ENCODE peak calls at places on chromosome 4, in eight cellular contexts. One of them, this sample, is unnamed.

GRCh38 chr4:1002131-1002630 is 9.0 kb upstream of the SLC26A1 start:
- DNase-seq in nephron progenitor cell: peak
- DNase-seq in NCI-H82: peak
- DNase-seq in M059J: no peak
- DNase-seq in activated CD8-positive, alpha-beta T cell treated with anti-CD3 and anti-CD28 coated beads, Interleukin-2, amount 10 ng/mL, durations not matched to agents 7 days and 5 days: no peak
- DNase-seq in AG20443: peak
- DNase-seq in AG04449: no peak
- DNase-seq in stimulated activated CD4-positive, alpha-beta T cell treated with anti-CD3 and anti-CD28 coated beads, TNF-alpha, amount 100 ng/mL, for 4 hours: no peak
- DNase-seq in this sample: no peak

GRCh38 chr4:28654618-28655017 is 1794.0 kb downstream of the STIM2 start:
- DNase-seq in stimulated activated CD4-positive, alpha-beta T cell treated with anti-CD3 and anti-CD28 coated beads, TNF-alpha, amount 100 ng/mL, for 4 hours: no peak
- DNase-seq in activated CD8-positive, alpha-beta T cell treated with anti-CD3 and anti-CD28 coated beads, Interleukin-2, amount 10 ng/mL, durations not matched to agents 7 days and 5 days: no peak
- DNase-seq in M059J: no peak
- DNase-seq in AG20443: no peak
- DNase-seq in AG04449: no peak
- DNase-seq in NCI-H82: no peak
- DNase-seq in nephron progenitor cell: no peak
- DNase-seq in this sample: no peak

GRCh38 chr4:82833696-82834313 is 35.2 kb upstream of the SCD5 start:
- DNase-seq in AG20443: peak
- DNase-seq in NCI-H82: no peak
- DNase-seq in nephron progenitor cell: no peak
- DNase-seq in stimulated activated CD4-positive, alpha-beta T cell treated with anti-CD3 and anti-CD28 coated beads, TNF-alpha, amount 100 ng/mL, for 4 hours: no peak
- DNase-seq in activated CD8-positive, alpha-beta T cell treated with anti-CD3 and anti-CD28 coated beads, Interleukin-2, amount 10 ng/mL, durations not matched to agents 7 days and 5 days: no peak
- DNase-seq in M059J: peak
- DNase-seq in AG04449: peak
- DNase-seq in this sample: peak

GRCh38 chr4:37805091-37805490 is 21.4 kb upstream of the PGM2 start:
- DNase-seq in NCI-H82: no peak
- DNase-seq in stimulated activated CD4-positive, alpha-beta T cell treated with anti-CD3 and anti-CD28 coated beads, TNF-alpha, amount 100 ng/mL, for 4 hours: no peak
- DNase-seq in AG04449: no peak
- DNase-seq in activated CD8-positive, alpha-beta T cell treated with anti-CD3 and anti-CD28 coated beads, Interleukin-2, amount 10 ng/mL, durations not matched to agents 7 days and 5 days: no peak
- DNase-seq in nephron progenitor cell: no peak
- DNase-seq in M059J: no peak
- DNase-seq in AG20443: no peak
- DNase-seq in this sample: no peak

GRCh38 chr4:48681856-48682255 is 98.2 kb downstream of the FRYL start:
- DNase-seq in AG04449: no peak
- DNase-seq in NCI-H82: no peak
- DNase-seq in nephron progenitor cell: no peak
- DNase-seq in AG20443: no peak
- DNase-seq in stimulated activated CD4-positive, alpha-beta T cell treated with anti-CD3 and anti-CD28 coated beads, TNF-alpha, amount 100 ng/mL, for 4 hours: no peak
- DNase-seq in activated CD8-positive, alpha-beta T cell treated with anti-CD3 and anti-CD28 coated beads, Interleukin-2, amount 10 ng/mL, durations not matched to agents 7 days and 5 days: peak
- DNase-seq in M059J: peak
- DNase-seq in this sample: peak

GRCh38 chr4:144647095-144647959 is 1.4 kb downstream of the HHIP start:
- DNase-seq in activated CD8-positive, alpha-beta T cell treated with anti-CD3 and anti-CD28 coated beads, Interleukin-2, amount 10 ng/mL, durations not matched to agents 7 days and 5 days: peak
- DNase-seq in M059J: peak
- DNase-seq in NCI-H82: peak
- DNase-seq in AG20443: peak
- DNase-seq in stimulated activated CD4-positive, alpha-beta T cell treated with anti-CD3 and anti-CD28 coated beads, TNF-alpha, amount 100 ng/mL, for 4 hours: no peak
- DNase-seq in nephron progenitor cell: peak
- DNase-seq in AG04449: no peak
- DNase-seq in this sample: no peak

GRCh38 chr4:138507527-138507926 is 265.4 kb upstream of the SLC7A11 start:
- DNase-seq in AG04449: peak
- DNase-seq in activated CD8-positive, alpha-beta T cell treated with anti-CD3 and anti-CD28 coated beads, Interleukin-2, amount 10 ng/mL, durations not matched to agents 7 days and 5 days: no peak
- DNase-seq in nephron progenitor cell: no peak
- DNase-seq in NCI-H82: no peak
- DNase-seq in M059J: no peak
- DNase-seq in stimulated activated CD4-positive, alpha-beta T cell treated with anti-CD3 and anti-CD28 coated beads, TNF-alpha, amount 100 ng/mL, for 4 hours: no peak
- DNase-seq in AG20443: peak
- DNase-seq in this sample: peak

GRCh38 chr4:101790521-101791188 is at the start of gene BANK1:
- DNase-seq in nephron progenitor cell: peak
- DNase-seq in AG20443: peak
- DNase-seq in stimulated activated CD4-positive, alpha-beta T cell treated with anti-CD3 and anti-CD28 coated beads, TNF-alpha, amount 100 ng/mL, for 4 hours: no peak
- DNase-seq in M059J: peak
- DNase-seq in activated CD8-positive, alpha-beta T cell treated with anti-CD3 and anti-CD28 coated beads, Interleukin-2, amount 10 ng/mL, durations not matched to agents 7 days and 5 days: peak
- DNase-seq in NCI-H82: no peak
- DNase-seq in AG04449: no peak
- DNase-seq in this sample: peak

GRCh38 chr4:7017446-7018048 is 25.6 kb upstream of the TADA2B start:
- DNase-seq in M059J: no peak
- DNase-seq in stimulated activated CD4-positive, alpha-beta T cell treated with anti-CD3 and anti-CD28 coated beads, TNF-alpha, amount 100 ng/mL, for 4 hours: no peak
- DNase-seq in AG20443: no peak
- DNase-seq in nephron progenitor cell: no peak
- DNase-seq in AG04449: no peak
- DNase-seq in activated CD8-positive, alpha-beta T cell treated with anti-CD3 and anti-CD28 coated beads, Interleukin-2, amount 10 ng/mL, durations not matched to agents 7 days and 5 days: no peak
- DNase-seq in NCI-H82: no peak
- DNase-seq in this sample: no peak

GRCh38 chr4:106032851-106033286 is 137.6 kb downstream of the NPNT start:
- DNase-seq in stimulated activated CD4-positive, alpha-beta T cell treated with anti-CD3 and anti-CD28 coated beads, TNF-alpha, amount 100 ng/mL, for 4 hours: no peak
- DNase-seq in AG04449: no peak
- DNase-seq in AG20443: peak
- DNase-seq in NCI-H82: peak
- DNase-seq in nephron progenitor cell: no peak
- DNase-seq in activated CD8-positive, alpha-beta T cell treated with anti-CD3 and anti-CD28 coated beads, Interleukin-2, amount 10 ng/mL, durations not matched to agents 7 days and 5 days: no peak
- DNase-seq in M059J: peak
- DNase-seq in this sample: peak

GRCh38 chr4:7217039-7217438 is 24.7 kb downstream of the SORCS2 start:
- DNase-seq in nephron progenitor cell: no peak
- DNase-seq in AG20443: no peak
- DNase-seq in stimulated activated CD4-positive, alpha-beta T cell treated with anti-CD3 and anti-CD28 coated beads, TNF-alpha, amount 100 ng/mL, for 4 hours: no peak
- DNase-seq in M059J: no peak
- DNase-seq in NCI-H82: no peak
- DNase-seq in activated CD8-positive, alpha-beta T cell treated with anti-CD3 and anti-CD28 coated beads, Interleukin-2, amount 10 ng/mL, durations not matched to agents 7 days and 5 days: no peak
- DNase-seq in AG04449: no peak
- DNase-seq in this sample: no peak

GRCh38 chr4:132955146-132955545 is 193.9 kb upstream of the PCDH10 start:
- DNase-seq in NCI-H82: no peak
- DNase-seq in stimulated activated CD4-positive, alpha-beta T cell treated with anti-CD3 and anti-CD28 coated beads, TNF-alpha, amount 100 ng/mL, for 4 hours: no peak
- DNase-seq in AG04449: no peak
- DNase-seq in activated CD8-positive, alpha-beta T cell treated with anti-CD3 and anti-CD28 coated beads, Interleukin-2, amount 10 ng/mL, durations not matched to agents 7 days and 5 days: no peak
- DNase-seq in M059J: no peak
- DNase-seq in nephron progenitor cell: no peak
- DNase-seq in AG20443: no peak
- DNase-seq in this sample: no peak

GRCh38 chr4:35559559-35560365 is 684.6 kb downstream of the ARAP2 start:
- DNase-seq in AG04449: no peak
- DNase-seq in M059J: no peak
- DNase-seq in nephron progenitor cell: no peak
- DNase-seq in NCI-H82: no peak
- DNase-seq in AG20443: no peak
- DNase-seq in stimulated activated CD4-positive, alpha-beta T cell treated with anti-CD3 and anti-CD28 coated beads, TNF-alpha, amount 100 ng/mL, for 4 hours: no peak
- DNase-seq in activated CD8-positive, alpha-beta T cell treated with anti-CD3 and anti-CD28 coated beads, Interleukin-2, amount 10 ng/mL, durations not matched to agents 7 days and 5 days: no peak
- DNase-seq in this sample: no peak